ENCODE peak calls at places on chromosomes 5 and 9, in four cellular contexts. I, X, E and Y are unnamed samples.
A peak's percentile ranks its signal among the peaks of the same experiment; 100 is the strongest.

GRCh38 chr9:120091206-120091605 is 488.8 kb downstream of the CDK5RAP2 start:
- DNase-seq in I (no peak), E (no peak), X (no peak), Y (no peak)

GRCh38 chr9:131727184-131727785 is 12.6 kb downstream of the RAPGEF1 start:
- DNase-seq in I (no peak), X (no peak), E (peak; percentile 45), Y (peak; percentile 70)

GRCh38 chr5:172530406-172530805 is 76.1 kb upstream of the SH3PXD2B start:
- DNase-seq in X (no peak), E (no peak), I (no peak), Y (no peak)

GRCh38 chr9:127407505-127407868 is 10.5 kb downstream of the SLC2A8 start:
- DNase-seq in E (no peak), I (no peak), X (no peak), Y (no peak)

GRCh38 chr9:114348261-114348905 is 18.7 kb downstream of the ORM2 start:
- DNase-seq in X (no peak), I (no peak), E (no peak), Y (peak; percentile 40)

GRCh38 chr5:142720561-142721275 is 34.8 kb upstream of the FGF1 start:
- DNase-seq in E (no peak), I (no peak), X (no peak), Y (no peak)

GRCh38 chr5:96142184-96142781 is 180.6 kb upstream of the ELL2 start:
- DNase-seq in E (no peak), I (no peak), X (no peak), Y (no peak)

GRCh38 chr9:129145841-129146292 is 32.2 kb downstream of the IER5L start:
- DNase-seq in I (no peak), X (no peak), E (peak; percentile 80), Y (no peak)